ENCODE peak calls at places on chromosomes 2 and 18, in nine cellular contexts. J, E, U, H, D, R, Q, O and K are unnamed samples.

GRCh38 chr18:36314754-36315153 is 17.2 kb downstream of the FHOD3 start:
- DNase-seq in D (no peak), H (no peak), R (peak; percentile 81), Q (no peak), J (peak; percentile 89), O (no peak), U (no peak), E (no peak), K (no peak)

GRCh38 chr2:219460424-219460926 is 25.8 kb downstream of the SPEG start:
- DNase-seq in D (peak; percentile 74), E (peak; percentile 92), O (no peak), Q (peak; percentile 87), U (peak; percentile 88), H (no peak), R (no peak), J (peak; percentile 40), K (no peak)

GRCh38 chr18:28175930-28176673 is 828 bp downstream of the CDH2 start:
- DNase-seq in J (peak; percentile 66), U (peak; percentile 64), E (peak; percentile 61), D (peak; percentile 62), Q (peak; percentile 36), O (peak; percentile 31), H (no peak), R (peak; percentile 43), K (no peak)

GRCh38 chr2:96618599-96619283 is 19.4 kb downstream of the KANSL3 start:
- DNase-seq in O (no peak), Q (no peak), J (peak; percentile 86), E (no peak), R (no peak), H (no peak), U (no peak), D (no peak), K (no peak)

GRCh38 chr2:5691659-5692529 is at the start of gene SOX11:
- DNase-seq in U (peak; percentile 99), D (peak; percentile 97), H (no peak), J (peak; percentile 72), Q (peak; percentile 97), O (no peak), E (peak; percentile 97), R (no peak), K (peak; percentile 85)

GRCh38 chr18:8752329-8752728 is 47.0 kb downstream of the MTCL1 start:
- DNase-seq in E (no peak), U (no peak), J (peak; percentile 64), D (no peak), O (no peak), R (no peak), Q (no peak), H (no peak), K (no peak)

GRCh38 chr2:127901339-127902072 is 15.8 kb upstream of the AMMECR1L start:
- DNase-seq in J (peak; percentile 23), H (no peak), U (no peak), R (no peak), E (no peak), Q (peak; percentile 42), O (no peak), D (no peak), K (no peak)

GRCh38 chr2:39059366-39059952 is 61.4 kb downstream of the SOS1 start:
- DNase-seq in E (peak; percentile 67), H (peak; percentile 18), U (peak; percentile 48), Q (peak; percentile 66), J (peak; percentile 65), R (peak; percentile 77), D (peak; percentile 83), O (peak; percentile 68), K (peak; percentile 77)

GRCh38 chr2:218026676-218027425 is 24.1 kb upstream of the TNS1 start:
- DNase-seq in Q (no peak), O (no peak), E (no peak), J (no peak), D (no peak), H (no peak), U (peak; percentile 8), R (no peak), K (no peak)
- TF ChIP-seq EZH2phosphoT487 in Q (no peak), O (no peak), E (no peak), J (no peak), D (no peak), H (no peak), U (no peak), R (no peak), K (no peak)

GRCh38 chr2:24559714-24560113 is 68.7 kb downstream of the NCOA1 start:
- DNase-seq in J (peak; percentile 14), O (no peak), Q (no peak), U (no peak), R (no peak), D (no peak), H (no peak), E (no peak), K (no peak)
- TF ChIP-seq EZH2phosphoT487 in J (no peak), O (no peak), Q (no peak), U (no peak), R (no peak), D (no peak), H (no peak), E (no peak), K (no peak)

GRCh38 chr2:236179653-236180500 is 11.7 kb upstream of the GBX2 start:
- DNase-seq in J (peak; percentile 62), R (peak; percentile 56), Q (no peak), E (peak; percentile 52), H (no peak), U (peak; percentile 30), O (no peak), D (peak; percentile 48), K (no peak)

GRCh38 chr2:236180501-236180816 is 12.3 kb upstream of the GBX2 start:
- DNase-seq in Q (no peak), H (no peak), J (peak; percentile 37), R (no peak), E (no peak), U (no peak), O (no peak), D (no peak), K (no peak)

GRCh38 chr2:236177967-236178909 is 10.1 kb upstream of the GBX2 start:
- DNase-seq in R (peak; percentile 80), J (peak; percentile 77), D (peak; percentile 85), O (peak; percentile 8), Q (peak; percentile 84), E (peak; percentile 90), H (peak; percentile 56), U (peak; percentile 93), K (no peak)

GRCh38 chr2:236178921-236179652 is 10.9 kb upstream of the GBX2 start:
- DNase-seq in U (peak; percentile 51), R (peak; percentile 23), Q (no peak), O (no peak), E (peak; percentile 61), H (no peak), J (peak; percentile 57), D (peak; percentile 63), K (no peak)

GRCh38 chr2:236180831-236181453 is 12.8 kb upstream of the GBX2 start:
- DNase-seq in O (peak; percentile 32), H (peak; percentile 42), R (peak; percentile 79), Q (peak; percentile 80), E (peak; percentile 83), D (peak; percentile 92), U (peak; percentile 84), J (peak; percentile 65), K (peak; percentile 45)
- TF ChIP-seq EZH2phosphoT487 in O (no peak), H (no peak), R (no peak), Q (no peak), E (no peak), D (no peak), U (no peak), J (no peak), K (no peak)

DNA sequence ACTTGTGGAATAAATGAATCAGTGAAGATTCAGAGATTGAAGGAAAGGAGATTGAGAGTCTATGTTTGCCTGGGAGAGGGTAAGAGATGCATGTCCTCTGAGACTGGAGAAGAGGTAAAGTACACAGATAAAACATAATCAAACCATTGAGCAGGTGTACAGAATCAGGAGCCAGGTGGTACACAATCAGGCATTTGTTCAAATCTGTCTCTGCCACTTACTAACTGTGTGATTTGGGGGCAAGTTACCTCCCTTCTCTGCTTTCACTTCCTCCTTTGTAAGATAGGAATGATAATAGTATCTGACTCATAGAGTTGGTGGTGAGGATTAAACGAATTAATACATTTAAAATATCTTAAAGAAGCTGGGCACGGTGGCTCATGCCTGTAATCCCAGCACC is 94.0 kb downstream of the CDK15 start:
- DNase-seq in E (no peak), R (peak; percentile 56), H (no peak), J (peak; percentile 44), D (no peak), O (peak; percentile 34), Q (no peak), U (no peak), K (peak; percentile 66)
- TF ChIP-seq EZH2phosphoT487 in E (no peak), R (no peak), H (no peak), J (no peak), D (no peak), O (no peak), Q (no peak), U (no peak), K (no peak)

GRCh38 chr18:77108001-77108692 is 24.4 kb downstream of the MBP start:
- DNase-seq in D (no peak), R (no peak), O (peak; percentile 26), Q (peak; percentile 37), J (peak; percentile 89), U (no peak), H (no peak), E (peak; percentile 26), K (peak; percentile 29)
- TF ChIP-seq EZH2phosphoT487 in D (no peak), R (no peak), O (no peak), Q (no peak), J (no peak), U (no peak), H (no peak), E (no peak), K (no peak)

DNA sequence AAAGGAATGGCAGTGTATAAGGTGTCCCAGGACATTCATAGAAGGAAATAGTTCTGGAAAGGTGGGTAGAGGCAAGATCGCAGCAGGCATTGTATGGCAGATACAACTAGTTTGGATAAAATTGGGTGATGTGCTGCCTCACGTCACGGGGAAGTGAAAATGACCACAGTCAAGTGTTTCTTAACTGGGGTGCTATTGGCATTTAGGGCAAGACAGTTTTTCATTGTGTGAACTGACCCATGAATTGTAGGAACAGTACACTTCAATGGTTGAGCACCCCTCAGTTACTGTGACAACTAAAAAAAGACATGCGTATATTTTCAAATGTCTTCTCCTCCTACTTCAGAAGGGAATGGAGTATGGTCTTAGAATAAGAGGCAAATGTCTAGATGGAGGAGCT is 22.3 kb upstream of the CYRIA start:
- DNase-seq in O (no peak), U (no peak), R (no peak), H (no peak), Q (no peak), J (no peak), E (no peak), D (no peak), K (no peak)
- TF ChIP-seq EZH2phosphoT487 in O (no peak), U (no peak), R (no peak), H (no peak), Q (no peak), J (no peak), E (no peak), D (no peak), K (no peak)